ENCODE peak calls at places on chromosomes 13 and 19, in six cellular contexts. Q, J, T, K, L and R are unnamed samples.

GRCh38 chr19:43545276-43545675 is 12.3 kb downstream of the ZNF575 start:
- DNase-seq in K (no peak), T (no peak), Q (no peak), L (no peak), J (no peak), R (no peak)

GRCh38 chr13:36051082-36051481 is 80.1 kb downstream of the DCLK1 start:
- DNase-seq in T (no peak), L (no peak), J (no peak), Q (no peak), K (no peak), R (no peak)

GRCh38 chr13:67355791-67356190 is 125.7 kb upstream of the PCDH9 start:
- DNase-seq in K (no peak), L (no peak), Q (no peak), T (no peak), J (no peak), R (no peak)

GRCh38 chr13:38463047-38463446 is 113.4 kb downstream of the UFM1 start:
- DNase-seq in T (no peak), J (no peak), L (no peak), K (no peak), Q (no peak), R (no peak)

GRCh38 chr13:109652536-109652935 is 133.8 kb downstream of the IRS2 start:
- DNase-seq in T (no peak), L (no peak), Q (no peak), J (peak), K (no peak), R (no peak)

GRCh38 chr19:13839193-13839937 is 37.6 kb upstream of the NANOS3 start:
- DNase-seq in Q (peak), T (peak), L (no peak), K (peak), J (peak), R (no peak)

GRCh38 chr19:56084835-56085536 is 36.1 kb downstream of the ZNF787 start:
- DNase-seq in L (no peak), J (no peak), K (no peak), T (no peak), Q (no peak), R (no peak)

GRCh38 chr13:31441804-31442487 is 242.2 kb downstream of the B3GLCT start:
- DNase-seq in L (no peak), J (no peak), Q (no peak), T (peak), K (no peak), R (no peak)

GRCh38 chr13:70249332-70250064 is 141.2 kb upstream of the KLHL1 start:
- DNase-seq in J (peak), L (peak), K (no peak), T (no peak), Q (no peak), R (no peak)